ENCODE peak calls at places on chromosome 3, in four cellular contexts. A is HTR-8/SVneo; T is frontal cortex; J is activated CD4-positive, alpha-beta T cell treated with anti-CD3 and anti-CD28 coated beads, Interleukin-2, amount 10 ng/mL, durations not matched to agents 7 days and 5 days. O is an unnamed sample.

GRCh38 chr3:10437272-10437994 is 68.0 kb downstream of the ATP2B2 start:
- DNase-seq in A (no peak), T (no peak), J (peak), O (no peak)

GRCh38 chr3:196660381-196661166 is 21.1 kb downstream of the NRROS start:
- DNase-seq in A (no peak), T (no peak), J (no peak), O (no peak)

GRCh38 chr3:127711021-127711420 is 38.3 kb downstream of the ABTB1 start:
- DNase-seq in A (no peak), T (no peak), J (no peak), O (peak)

GRCh38 chr3:14525685-14526631 is 14.2 kb downstream of the GRIP2 start:
- DNase-seq in A (no peak), T (no peak), J (no peak), O (no peak)

GRCh38 chr3:84959470-84960380 is 936 bp downstream of the CADM2 start:
- DNase-seq in A (no peak), T (no peak), J (no peak), O (peak)

GRCh38 chr3:188635258-188636038 is 481.5 kb downstream of the LPP start:
- DNase-seq in A (peak), T (no peak), J (no peak), O (no peak)

GRCh38 chr3:182740710-182741109 is 52.6 kb upstream of the ATP11B start:
- DNase-seq in A (peak), T (no peak), J (no peak), O (no peak)

GRCh38 chr3:174125267-174125844 is 727.8 kb downstream of the NLGN1 start:
- DNase-seq in A (peak), T (no peak), J (no peak), O (no peak)

GRCh38 chr3:88150771-88151170 is 1.0 kb downstream of the C3orf38 start:
- DNase-seq in A (no peak), T (no peak), J (no peak), O (no peak)

GRCh38 chr3:196514913-196515621 is at the start of gene SMCO1:
- DNase-seq in A (no peak), T (no peak), J (no peak), O (no peak)

GRCh38 chr3:71395927-71396695 is 187.4 kb downstream of the FOXP1 start:
- DNase-seq in A (no peak), T (no peak), J (no peak), O (no peak)

GRCh38 chr3:25480811-25481210 is 52.7 kb downstream of the RARB start:
- DNase-seq in A (no peak), T (no peak), J (no peak), O (no peak)

GRCh38 chr3:180860180-180860858 is 52.2 kb upstream of the FXR1 start:
- DNase-seq in A (no peak), T (no peak), J (no peak), O (no peak)

GRCh38 chr3:117706037-117706436 is 996.5 kb downstream of the TUSC7 start:
- DNase-seq in A (no peak), T (no peak), J (no peak), O (no peak)

GRCh38 chr3:44983413-44984040 is 7.5 kb downstream of the EXOSC7 start:
- DNase-seq in A (no peak), T (no peak), J (no peak), O (no peak)

GRCh38 chr3:186284661-186285060 is 77.4 kb downstream of the DGKG start:
- DNase-seq in A (no peak), T (no peak), J (no peak), O (no peak)

GRCh38 chr3:9231006-9231405 is 18.4 kb downstream of the SRGAP3 start:
- DNase-seq in A (no peak), T (no peak), J (no peak), O (peak)

GRCh38 chr3:53704363-53704725 is 141.9 kb downstream of the CHDH start:
- DNase-seq in A (no peak), T (no peak), J (no peak), O (no peak)

GRCh38 chr3:156816091-156816793 is 9.9 kb upstream of the LEKR1 start:
- DNase-seq in A (no peak), T (no peak), J (peak), O (no peak)

GRCh38 chr3:82496890-82497560 is 735.6 kb upstream of the GBE1 start:
- DNase-seq in A (peak), T (no peak), J (no peak), O (no peak)

GRCh38 chr3:51245871-51246270 is 139.2 kb upstream of the MANF start:
- DNase-seq in A (no peak), T (no peak), J (no peak), O (no peak)

GRCh38 chr3:181704421-181705066 is 7.2 kb upstream of the SOX2 start:
- DNase-seq in A (no peak), T (no peak), J (no peak), O (no peak)

GRCh38 chr3:194135806-194136518 is at the start of gene HES1:
- DNase-seq in A (peak), T (peak), J (peak), O (peak)

GRCh38 chr3:194095464-194095863 is 40.5 kb upstream of the HES1 start:
- DNase-seq in A (no peak), T (no peak), J (no peak), O (peak)

GRCh38 chr3:162262145-162262544 is 765.5 kb downstream of the OTOL1 start:
- DNase-seq in A (no peak), T (no peak), J (no peak), O (no peak)

GRCh38 chr3:169456900-169457299 is 206.6 kb downstream of the MECOM start:
- DNase-seq in A (no peak), T (no peak), J (no peak), O (no peak)

GRCh38 chr3:20683912-20684311 is 497.9 kb upstream of the SGO1 start:
- DNase-seq in A (no peak), T (no peak), J (no peak), O (no peak)

GRCh38 chr3:184337315-184337714 is at the start of gene FAM131A:
- DNase-seq in A (no peak), T (peak), J (no peak), O (peak)

GRCh38 chr3:17138246-17139039 is 253.7 kb downstream of the PLCL2 start:
- DNase-seq in A (no peak), T (no peak), J (no peak), O (no peak)

GRCh38 chr3:25870452-25870851 is 80.6 kb downstream of the OXSM start:
- DNase-seq in A (no peak), T (no peak), J (no peak), O (no peak)

GRCh38 chr3:41683666-41684350 is 278.1 kb downstream of the ULK4 start:
- DNase-seq in A (no peak), T (no peak), J (no peak), O (no peak)

GRCh38 chr3:11734-12133 is 184.8 kb upstream of the CHL1 start:
- DNase-seq in A (peak), T (no peak), J (no peak), O (no peak)

GRCh38 chr3:45179163-45179562 is 33.0 kb upstream of the CDCP1 start:
- DNase-seq in A (no peak), T (no peak), J (no peak), O (no peak)

GRCh38 chr3:172210355-172210754 is 171.0 kb downstream of the FNDC3B start:
- DNase-seq in A (no peak), T (no peak), J (no peak), O (no peak)

GRCh38 chr3:73955671-73956070 is 330.9 kb upstream of the PDZRN3 start:
- DNase-seq in A (no peak), T (no peak), J (no peak), O (no peak)

GRCh38 chr3:25474000-25474399 is 45.9 kb downstream of the RARB start:
- DNase-seq in A (no peak), T (no peak), J (no peak), O (no peak)

GRCh38 chr3:52865994-52866393 is 31.2 kb upstream of the MUSTN1 start:
- DNase-seq in A (no peak), T (no peak), J (no peak), O (no peak)